ENCODE peak calls at places on chromosomes 13 and 19, in six cellular contexts. D is GM23248, J is PC-3, Z is MM.1S, S is HCT116, C is SK-N-SH. L is an unnamed sample.

GRCh38 chr19:1468274-1469199 is 10.5 kb downstream of the C19orf25 start:
- DNase-seq in D (peak), J (peak), Z (no peak), S (no peak), C (no peak), L (peak)

GRCh38 chr19:2552859-2553258 is 76.9 kb downstream of the GADD45B start:
- DNase-seq in D (peak), J (peak), Z (peak), S (no peak), C (no peak), L (no peak)

GRCh38 chr13:114118763-114119123 is 13.7 kb downstream of the RASA3 start:
- DNase-seq in D (peak), J (peak), Z (no peak), S (no peak), C (peak), L (no peak)

GRCh38 chr19:49771674-49772139 is 4.9 kb downstream of the AP2A1 start:
- DNase-seq in D (no peak), J (no peak), Z (no peak), S (no peak), C (no peak), L (no peak)

GRCh38 chr19:17339088-17339741 is 1.9 kb downstream of the GTPBP3 start:
- DNase-seq in D (no peak), J (no peak), Z (no peak), S (no peak), C (peak), L (no peak)

GRCh38 chr13:37869756-37870488 is at the start of gene TRPC4:
- DNase-seq in D (peak), J (peak), Z (no peak), S (no peak), C (peak), L (peak)

GRCh38 chr19:875265-875879 is 15.9 kb downstream of the CFD start:
- DNase-seq in D (no peak), J (no peak), Z (no peak), S (no peak), C (no peak), L (no peak)

GRCh38 chr19:45094707-45095106 is 1.7 kb downstream of the PPP1R37 start:
- DNase-seq in D (no peak), J (no peak), Z (no peak), S (no peak), C (no peak), L (no peak)

DNA sequence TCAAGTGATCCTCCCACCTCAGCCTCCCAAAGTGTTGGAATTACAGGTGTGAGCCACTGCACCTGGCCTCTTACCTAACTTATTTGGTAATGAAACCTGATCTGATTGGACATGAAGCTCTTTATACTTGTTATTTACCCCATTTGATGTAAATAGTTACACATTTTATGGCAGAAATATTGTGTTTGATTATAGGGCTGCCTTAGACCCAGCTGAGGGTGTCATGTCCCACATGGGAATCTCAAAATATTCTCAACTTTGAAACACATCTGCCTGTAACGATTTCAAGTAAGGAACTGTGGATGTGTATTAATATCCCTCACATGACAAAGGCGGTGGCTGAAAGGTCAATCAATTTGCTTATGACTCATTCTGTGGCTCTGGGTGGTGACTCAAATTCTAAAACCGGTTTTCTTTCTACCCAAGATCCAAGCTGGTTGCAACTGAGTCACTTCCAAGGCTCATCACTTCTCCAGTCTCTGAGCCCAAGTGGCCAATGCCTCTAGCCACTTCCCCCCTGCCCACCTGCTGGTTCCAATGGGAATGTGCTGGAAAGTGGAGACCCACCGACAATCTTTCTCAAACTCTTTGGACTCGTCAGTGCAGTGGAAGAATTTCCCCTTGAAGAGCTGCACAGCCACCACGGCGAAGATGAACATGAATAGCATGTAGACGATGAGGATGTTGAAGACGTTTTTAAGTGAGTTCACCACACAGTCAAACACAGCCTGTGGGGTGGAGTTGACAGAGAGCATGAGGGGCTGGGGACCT is 110.9 kb downstream of the IER2 start:
- DNase-seq in D (peak), J (peak), Z (no peak), S (peak), C (no peak), L (no peak)
- TF ChIP-seq EZH2phosphoT487 in D (no peak), J (no peak), Z (no peak), S (no peak), C (no peak), L (no peak)

DNA sequence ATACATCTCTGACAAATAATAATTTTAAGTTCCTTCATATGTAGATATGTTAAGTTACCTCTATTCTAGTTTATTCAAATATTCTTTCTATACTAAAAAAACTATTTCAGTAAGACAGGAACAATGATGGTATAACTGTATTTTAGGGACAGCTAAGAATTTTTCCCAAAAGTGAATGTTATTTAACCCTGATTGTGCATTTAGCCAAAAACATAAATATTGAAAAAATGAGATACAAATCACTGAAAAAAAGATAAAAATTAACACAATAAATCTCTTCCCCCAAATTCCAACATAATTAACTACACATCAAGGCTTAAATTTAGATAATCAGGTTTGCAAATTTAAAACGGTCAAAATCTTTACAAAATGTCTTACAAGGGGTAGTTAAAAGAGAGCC is 58.1 kb downstream of the KCNRG start:
- DNase-seq in D (no peak), J (no peak), Z (no peak), S (no peak), C (no peak), L (no peak)
- H3K9ac ChIP-seq in D (no peak), J (no peak), Z (no peak), S (no peak), C (peak), L (no peak)

DNA sequence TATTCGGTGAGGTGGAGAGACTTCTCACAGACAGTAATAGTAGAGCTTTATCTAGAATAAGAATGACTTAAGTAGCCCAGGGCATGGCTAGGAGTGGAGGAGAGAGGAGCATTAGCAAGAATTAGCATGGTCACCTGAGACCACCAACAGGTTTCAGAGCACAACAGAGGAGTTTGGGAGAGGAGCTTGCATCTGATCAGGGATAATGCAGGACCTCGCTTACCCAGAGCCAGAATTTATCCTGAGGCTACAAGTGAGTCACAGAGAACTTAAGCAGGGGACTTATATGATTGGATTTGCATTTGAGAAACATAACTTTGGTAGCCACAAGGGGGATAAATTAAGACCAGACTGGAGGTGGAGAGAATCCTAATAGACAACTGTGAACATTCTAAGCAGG is 102.1 kb upstream of the FNDC3A start:
- DNase-seq in D (peak), J (peak), Z (no peak), S (no peak), C (no peak), L (peak)
- TF ChIP-seq EZH2phosphoT487 in D (no peak), J (no peak), Z (no peak), S (no peak), C (no peak), L (no peak)

GRCh38 chr19:11165486-11166030 is 10.0 kb upstream of the SPC24 start:
- DNase-seq in D (peak), J (no peak), Z (no peak), S (no peak), C (no peak), L (no peak)
- H3K9ac ChIP-seq in D (peak), J (no peak), Z (no peak), S (no peak), C (no peak), L (no peak)

GRCh38 chr13:100381595-100382224 is 206.9 kb downstream of the GGACT start:
- DNase-seq in D (no peak), J (no peak), Z (no peak), S (no peak), C (no peak), L (no peak)
- TF ChIP-seq EZH2phosphoT487 in D (no peak), J (no peak), Z (no peak), S (no peak), C (no peak), L (no peak)